ENCODE peak calls at places on chromosomes 4 and X, in nine cellular contexts. O, I, B, W, Y, H, V, S and Q are unnamed samples.

GRCh38 chr4:7782783-7783182 is 156.9 kb downstream of the AFAP1 start:
- DNase-seq in I (no peak), B (no peak), W (no peak), H (no peak), S (no peak), O (no peak), Y (no peak), V (no peak), Q (no peak)

GRCh38 chr4:71648923-71649322 is 135.0 kb downstream of the GC start:
- DNase-seq in B (no peak), V (no peak), W (no peak), O (no peak), I (no peak), Y (no peak), S (no peak), H (no peak), Q (no peak)

GRCh38 chr4:68895561-68896198 is 55.9 kb downstream of the UGT2A3 start:
- DNase-seq in Y (no peak), H (no peak), I (no peak), S (no peak), V (no peak), O (no peak), W (no peak), B (no peak), Q (no peak)

GRCh38 chr4:69057620-69058409 is 38.5 kb upstream of the UGT2B7 start:
- DNase-seq in O (peak), Y (no peak), V (no peak), W (no peak), B (no peak), H (no peak), S (no peak), I (no peak), Q (no peak)

GRCh38 chr4:115711575-115711974 is 598.2 kb upstream of the NDST4 start:
- DNase-seq in H (no peak), V (no peak), B (no peak), O (no peak), I (no peak), S (no peak), W (no peak), Y (no peak), Q (no peak)

GRCh38 chrX:11698747-11699146 is 33.0 kb upstream of the ARHGAP6 start:
- DNase-seq in S (no peak), I (no peak), Y (no peak), O (no peak), B (no peak), W (no peak), H (no peak), V (no peak), Q (no peak)

GRCh38 chr4:10639100-10639499 is 45.5 kb downstream of the CLNK start:
- DNase-seq in S (peak), Y (no peak), V (no peak), O (no peak), W (no peak), I (no peak), B (no peak), H (no peak), Q (no peak)

GRCh38 chr4:21009956-21010355 is 309.7 kb downstream of the PACRGL start:
- DNase-seq in Y (no peak), O (no peak), W (no peak), B (no peak), I (no peak), S (no peak), H (no peak), V (no peak), Q (no peak)

GRCh38 chr4:849478-850175 is 23.7 kb upstream of the CPLX1 start:
- DNase-seq in H (no peak), I (peak), W (no peak), B (no peak), S (no peak), O (no peak), Y (no peak), V (no peak), Q (no peak)

GRCh38 chrX:77014655-77015377 is 432.4 kb upstream of the FGF16 start:
- DNase-seq in H (no peak), V (no peak), B (no peak), S (no peak), O (peak), I (no peak), W (no peak), Y (no peak), Q (no peak)

GRCh38 chrX:1336331-1337143 is at the start of gene IL3RA:
- DNase-seq in V (no peak), I (no peak), W (no peak), Y (no peak), S (no peak), B (no peak), O (no peak), H (no peak), Q (no peak)

GRCh38 chr4:168871686-168872085 is 138.4 kb downstream of the CBR4 start:
- DNase-seq in I (no peak), B (no peak), Y (no peak), V (no peak), S (no peak), O (no peak), W (no peak), H (no peak), Q (no peak)

GRCh38 chr4:31045724-31046318 is 325.7 kb downstream of the PCDH7 start:
- DNase-seq in O (no peak), W (no peak), Y (no peak), H (peak), V (no peak), I (no peak), S (no peak), B (no peak), Q (no peak)

GRCh38 chr4:113070755-113071154 is 21.3 kb downstream of the ANK2 start:
- DNase-seq in Y (no peak), I (no peak), S (no peak), H (no peak), W (no peak), V (no peak), O (no peak), B (no peak), Q (no peak)